ENCODE peak calls at places on chromosome 7, in five cellular contexts. Z, D, K, O and B are unnamed samples.
A peak's percentile ranks its signal among the peaks of the same experiment; 100 is the strongest.

GRCh38 chr7:15407910-15408309 is 153.9 kb downstream of the AGMO start:
- DNase-seq in Z (no peak), O (no peak), D (no peak), K (no peak), B (no peak)

GRCh38 chr7:73742338-73742752 is 3.7 kb upstream of the ABHD11 start:
- DNase-seq in Z (no peak), D (no peak), O (no peak), K (no peak), B (no peak)

GRCh38 chr7:16851829-16852228 is 30.0 kb downstream of the AGR3 start:
- DNase-seq in D (no peak), O (no peak), K (peak; percentile 10), Z (peak; percentile 71), B (no peak)

GRCh38 chr7:41316410-41316809 is 386.5 kb downstream of the INHBA start:
- DNase-seq in O (peak; percentile 47), D (no peak), Z (no peak), K (peak; percentile 26), B (no peak)

GRCh38 chr7:92447239-92448184 is at the start of gene GATAD1:
- DNase-seq in D (peak; percentile 78), O (peak; percentile 91), Z (peak; percentile 91), K (peak; percentile 92), B (peak; percentile 91)

GRCh38 chr7:156616269-156617202 is 24.0 kb upstream of the RNF32 start:
- DNase-seq in Z (no peak), D (no peak), K (no peak), O (peak; percentile 4), B (peak; percentile 53)

GRCh38 chr7:71439316-71439715 is 307.4 kb downstream of the GALNT17 start:
- DNase-seq in Z (no peak), K (no peak), D (no peak), O (no peak), B (no peak)

GRCh38 chr7:98229441-98229840 is 18.2 kb downstream of the BHLHA15 start:
- DNase-seq in O (no peak), K (no peak), D (no peak), Z (no peak), B (no peak)

GRCh38 chr7:155803418-155804376 is 8.6 kb downstream of the SHH start:
- DNase-seq in D (no peak), Z (peak; percentile 45), O (no peak), K (peak; percentile 45), B (peak; percentile 53)

GRCh38 chr7:28626629-28627262 is 214.4 kb downstream of the CREB5 start:
- DNase-seq in Z (peak; percentile 63), O (peak; percentile 36), D (no peak), K (peak; percentile 58), B (peak; percentile 30)

GRCh38 chr7:34430456-34430855 is 227.6 kb upstream of the NPSR1 start:
- DNase-seq in D (peak; percentile 8), O (peak; percentile 44), Z (peak; percentile 54), K (peak; percentile 84), B (no peak)

GRCh38 chr7:45088821-45089313 is at the start of gene NACAD:
- DNase-seq in O (peak; percentile 18), Z (peak; percentile 58), K (peak; percentile 17), D (no peak), B (peak; percentile 63)

GRCh38 chr7:107815254-107815882 is 12.3 kb upstream of the SLC26A3 start:
- DNase-seq in K (peak; percentile 3), D (no peak), Z (no peak), O (no peak), B (no peak)

GRCh38 chr7:22860337-22860736 is 37.7 kb upstream of the TOMM7 start:
- DNase-seq in O (no peak), K (no peak), D (no peak), Z (no peak), B (no peak)

GRCh38 chr7:127844165-127844564 is 187.1 kb downstream of the LRRC4 start:
- DNase-seq in K (no peak), O (no peak), D (no peak), Z (no peak), B (no peak)

GRCh38 chr7:51426163-51426562 is 109.6 kb upstream of the COBL start:
- DNase-seq in D (no peak), K (no peak), Z (no peak), O (no peak), B (no peak)

GRCh38 chr7:75971961-75972763 is 22.2 kb downstream of the TMEM120A start:
- DNase-seq in O (no peak), Z (peak; percentile 39), K (peak; percentile 14), D (no peak), B (peak; percentile 35)
- TF ChIP-seq CTCF in O (no peak), Z (peak; percentile 13), K (no peak), D (no peak), B (peak; percentile 20)

GRCh38 chr7:36047254-36047653 is 105.8 kb upstream of the EEPD1 start:
- DNase-seq in O (no peak), Z (peak; percentile 28), D (no peak), K (no peak), B (no peak)
- TF ChIP-seq CTCF in O (no peak), Z (peak; percentile 41), D (peak; percentile 8), K (no peak), B (no peak)

GRCh38 chr7:116290740-116291139 is 80.4 kb downstream of the TES start:
- DNase-seq in O (no peak), K (no peak), Z (peak; percentile 40), D (no peak), B (no peak)
- TF ChIP-seq CTCF in O (no peak), K (no peak), Z (peak; percentile 22), D (no peak), B (no peak)

DNA sequence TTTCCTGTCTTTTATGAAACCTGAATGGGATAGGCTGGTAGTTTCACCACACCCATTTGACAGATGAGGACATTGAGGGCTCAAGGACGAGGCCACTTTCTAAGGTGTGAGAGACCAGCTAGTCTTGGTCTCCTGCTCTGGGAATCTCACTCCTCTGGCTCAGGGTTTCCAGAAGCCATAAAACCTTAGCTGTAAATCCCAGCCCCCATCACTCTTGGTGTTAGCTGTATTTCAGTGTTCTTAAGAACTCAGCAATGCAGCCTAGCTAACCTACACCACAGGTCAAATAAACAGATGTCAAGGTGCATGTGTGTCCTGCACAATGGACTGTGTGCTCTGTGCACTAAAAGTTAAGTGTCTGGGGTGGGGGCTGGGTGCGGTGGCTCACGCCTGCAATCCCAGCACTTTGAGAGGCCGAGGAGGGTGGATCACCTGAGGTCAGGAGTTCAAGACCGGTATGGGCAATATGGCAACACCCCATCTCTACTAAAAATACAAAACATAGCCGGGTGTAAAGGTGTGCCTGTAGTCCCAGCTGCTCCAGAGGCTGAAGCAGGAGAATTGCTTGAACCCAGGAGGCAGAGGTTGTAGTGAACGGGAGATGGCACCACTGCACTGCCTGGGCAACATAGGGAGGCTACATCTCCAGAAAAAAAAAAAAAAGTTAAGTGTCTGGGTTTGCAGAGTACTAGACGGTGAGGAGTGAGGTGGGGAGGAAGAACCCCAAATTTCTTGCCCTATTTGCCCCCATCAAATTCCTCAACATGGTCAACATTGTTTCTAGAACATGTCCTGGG is 547 bp upstream of the EPO start:
- DNase-seq in O (peak; percentile 51), Z (no peak), D (no peak), K (peak; percentile 66), B (no peak)
- TF ChIP-seq CTCF in O (peak; percentile 51), Z (peak; percentile 28), D (peak; percentile 66), K (peak; percentile 59), B (no peak)

GRCh38 chr7:149785402-149785801 is 12.0 kb upstream of the ZNF467 start:
- DNase-seq in Z (no peak), K (no peak), D (no peak), O (no peak), B (no peak)

GRCh38 chr7:149788300-149788851 is 15.0 kb upstream of the ZNF467 start:
- DNase-seq in K (no peak), O (no peak), Z (no peak), D (no peak), B (no peak)

GRCh38 chr7:149785983-149786382 is 12.6 kb upstream of the ZNF467 start:
- DNase-seq in O (no peak), K (no peak), D (no peak), Z (no peak), B (no peak)

GRCh38 chr7:149789101-149789500 is 15.7 kb upstream of the ZNF467 start:
- DNase-seq in O (no peak), D (no peak), Z (no peak), K (no peak), B (no peak)

DNA sequence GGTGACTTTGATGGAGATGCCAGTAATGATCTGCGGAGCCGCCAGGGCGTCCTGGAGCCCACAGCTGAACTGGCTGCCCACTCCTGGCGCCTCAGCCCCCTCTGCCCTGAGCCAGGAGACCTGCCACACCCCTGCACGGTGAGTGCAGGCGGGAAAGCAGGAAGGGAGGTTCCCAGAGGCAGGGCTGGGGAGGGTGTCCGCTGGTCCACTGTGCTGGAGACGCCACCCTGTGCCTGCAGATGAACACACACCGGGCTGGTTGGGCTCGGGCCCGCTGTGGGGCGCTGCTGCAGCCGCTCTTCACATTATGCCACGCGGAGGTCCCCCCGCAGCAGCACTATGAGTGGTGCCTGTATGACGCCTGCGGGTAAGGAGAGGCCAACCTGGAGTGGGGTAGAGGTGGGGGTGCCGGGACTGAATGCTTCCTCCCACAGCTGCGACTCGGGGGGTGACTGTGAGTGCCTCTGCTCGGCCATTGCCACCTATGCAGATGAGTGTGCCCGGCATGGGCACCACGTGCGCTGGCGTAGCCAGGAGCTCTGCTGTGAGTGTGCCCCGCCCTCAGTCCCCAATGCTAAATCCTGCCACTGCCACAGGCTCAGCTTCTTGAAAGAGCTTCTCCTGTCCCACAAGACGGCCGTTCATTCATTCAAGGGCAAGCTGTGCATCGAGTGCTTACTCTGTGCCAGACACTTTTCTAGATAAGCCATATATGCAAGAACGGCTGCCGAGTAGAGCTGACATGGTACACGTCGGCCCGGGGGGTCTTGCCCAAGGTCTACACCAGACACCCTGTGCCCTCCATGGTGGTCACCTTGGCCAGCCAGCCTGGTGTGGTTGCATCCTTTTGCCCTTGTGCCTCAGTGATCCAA is 14.3 kb upstream of the ZNF467 start:
- DNase-seq in K (peak; percentile 11), O (no peak), D (no peak), Z (no peak), B (no peak)
- TF ChIP-seq CTCF in K (peak; percentile 21), O (no peak), D (no peak), Z (peak; percentile 50), B (no peak)